ENCODE peak calls at places on chromosomes 3 and 15, in ten cellular contexts. E is GF-D8; B is AG10803; O is stromal cell of bone marrow; F is NCI-H1092; H is stomach; M is CD4-positive, alpha-beta T cell; I is endothelial cell; L is activated T-helper 1 cell treated with anti-CD3 and anti-CD28 coated beads, Interleukin-2, amount 50 U/mL, for 16 hours; X is stimulated activated CD8-positive, alpha-beta memory T cell treated with anti-CD3 and anti-CD28 coated beads, Interleukin-4, amount 100 ng/mL, for 24 hours. T is an unnamed sample.

GRCh38 chr15:67548862-67549651 is 6.6 kb downstream of the MAP2K5 start:
- DNase-seq in E (no peak), M (no peak), H (peak; percentile 27), I (no peak), X (no peak), O (no peak), B (no peak), L (no peak), F (peak; percentile 14), T (no peak)

GRCh38 chr15:85872125-85872524 is 77.4 kb upstream of the KLHL25 start:
- DNase-seq in X (no peak), M (no peak), F (no peak), I (no peak), E (no peak), O (no peak), B (peak; percentile 26), H (no peak), L (no peak), T (no peak)

GRCh38 chr3:47370887-47371697 is 9.7 kb upstream of the PTPN23 start:
- DNase-seq in M (peak; percentile 15), X (no peak), L (no peak), E (no peak), H (no peak), I (peak; percentile 45), O (no peak), F (no peak), B (no peak), T (no peak)

GRCh38 chr3:126448893-126449180 is 26.9 kb downstream of the ZXDC start:
- DNase-seq in L (no peak), E (no peak), B (no peak), O (no peak), F (no peak), X (no peak), I (no peak), H (no peak), M (no peak), T (no peak)

GRCh38 chr3:63559884-63560283 is 92.6 kb upstream of the SNTN start:
- DNase-seq in E (no peak), X (no peak), O (no peak), M (no peak), H (no peak), F (no peak), I (no peak), L (no peak), B (no peak), T (no peak)

GRCh38 chr15:71151061-71151460 is 35.8 kb downstream of the THSD4 start:
- DNase-seq in L (no peak), H (no peak), E (no peak), X (no peak), B (peak; percentile 66), I (no peak), F (no peak), O (no peak), M (no peak), T (no peak)

GRCh38 chr3:110811050-110811449 is 260.6 kb upstream of the NECTIN3 start:
- DNase-seq in L (no peak), H (no peak), F (no peak), O (no peak), X (no peak), B (peak; percentile 56), E (no peak), I (no peak), M (no peak), T (no peak)

GRCh38 chr15:74514039-74514438 is 27.0 kb upstream of the ARID3B start:
- DNase-seq in O (no peak), B (no peak), I (no peak), H (no peak), X (no peak), L (no peak), E (no peak), F (no peak), M (no peak), T (no peak)

GRCh38 chr3:100230715-100231114 is 30.1 kb upstream of the TBC1D23 start:
- DNase-seq in O (no peak), F (no peak), B (peak; percentile 21), X (no peak), M (no peak), E (no peak), H (no peak), L (no peak), I (no peak), T (no peak)

GRCh38 chr3:44918581-44918980 is 44.2 kb downstream of the TGM4 start:
- DNase-seq in E (no peak), X (no peak), H (no peak), O (no peak), M (no peak), B (no peak), L (no peak), F (no peak), I (no peak), T (no peak)

GRCh38 chr3:179348325-179349013 is 960 bp downstream of the MFN1 start:
- DNase-seq in F (no peak), L (no peak), E (peak; percentile 44), O (no peak), H (no peak), B (no peak), X (no peak), I (no peak), M (no peak), T (no peak)

GRCh38 chr15:91980502-91981267 is 127.2 kb downstream of the SLCO3A1 start:
- DNase-seq in X (no peak), F (no peak), L (no peak), H (no peak), M (no peak), E (no peak), I (no peak), O (no peak), B (no peak), T (no peak)

GRCh38 chr15:74793135-74794028 is 11.5 kb downstream of the CSK start:
- DNase-seq in E (no peak), M (peak; percentile 73), H (no peak), B (no peak), X (peak; percentile 65), O (no peak), L (peak; percentile 65), F (no peak), I (no peak), T (no peak)

GRCh38 chr15:58203537-58203936 is 65.4 kb downstream of the AQP9 start:
- DNase-seq in H (no peak), E (no peak), L (no peak), O (peak; percentile 96), M (no peak), F (no peak), B (peak; percentile 99), I (no peak), X (no peak), T (no peak)

GRCh38 chr3:14590594-14590993 is 50.5 kb upstream of the GRIP2 start:
- DNase-seq in O (no peak), M (no peak), F (no peak), L (no peak), H (no peak), X (no peak), E (no peak), I (no peak), B (no peak), T (no peak)

GRCh38 chr3:28649266-28649665 is 300.6 kb upstream of the AZI2 start:
- DNase-seq in L (no peak), H (no peak), M (no peak), X (no peak), O (no peak), E (no peak), B (no peak), F (no peak), I (no peak), T (no peak)

GRCh38 chr15:39407116-39407515 is 173.8 kb upstream of the THBS1 start:
- DNase-seq in M (no peak), B (peak; percentile 82), O (no peak), H (no peak), F (no peak), X (no peak), E (no peak), L (no peak), I (no peak), T (no peak)

GRCh38 chr3:50195501-50196252 is 4.3 kb downstream of the GNAT1 start:
- DNase-seq in X (no peak), L (no peak), M (no peak), F (no peak), E (no peak), I (no peak), O (no peak), H (no peak), B (no peak), T (no peak)

GRCh38 chr3:114178770-114179368 is at the start of gene DRD3:
- DNase-seq in H (no peak), E (no peak), M (no peak), F (no peak), L (no peak), X (no peak), O (peak; percentile 25), I (peak; percentile 58), B (peak; percentile 31), T (peak; percentile 34)

GRCh38 chr3:98449606-98450193 is 13.3 kb upstream of the OR5K1 start:
- DNase-seq in F (no peak), H (no peak), O (no peak), X (no peak), I (no peak), M (no peak), B (no peak), L (no peak), E (no peak), T (no peak)

T was measured in Calu3.